ENCODE peak calls at places on chromosomes 11 and 22, in eight cellular contexts. Z is T-helper 1 cell; J is tibial artery; T is heart right ventricle; G is iPS-NIHi11; R is T-cell; E is CD4-positive, alpha-beta T cell; U is iPS DF 19.7. F is an unnamed sample.

GRCh38 chr22:48047722-48048500 is 1285.5 kb downstream of the TBC1D22A start:
- DNase-seq in Z (no peak), R (no peak), J (no peak), T (no peak), G (no peak), E (no peak), U (no peak), F (no peak)

GRCh38 chr11:111908639-111909305 is 2.8 kb downstream of the CRYAB start:
- DNase-seq in J (no peak), T (no peak), G (no peak), E (no peak), Z (no peak), R (no peak), U (no peak), F (no peak)

GRCh38 chr22:21972293-21972779 is 10.3 kb downstream of the TOP3B start:
- DNase-seq in E (peak), T (no peak), G (peak), J (no peak), U (no peak), Z (peak), R (peak), F (no peak)

GRCh38 chr11:114215428-114215827 is 80.8 kb upstream of the NNMT start:
- DNase-seq in R (no peak), E (no peak), J (no peak), U (no peak), G (no peak), T (no peak), Z (no peak), F (no peak)

GRCh38 chr22:47676685-47677084 is 914.2 kb downstream of the TBC1D22A start:
- DNase-seq in E (no peak), G (no peak), U (no peak), T (no peak), R (no peak), J (no peak), Z (no peak), F (no peak)

GRCh38 chr11:118343981-118344521 is at the start of gene CD3G:
- DNase-seq in E (peak), R (peak), U (no peak), J (no peak), G (no peak), Z (peak), T (no peak), F (no peak)

GRCh38 chr11:88175004-88175706 is at the start of gene RAB38:
- DNase-seq in R (no peak), Z (peak), T (peak), E (no peak), J (peak), U (no peak), G (peak), F (no peak)

GRCh38 chr11:48093795-48094642 is 113.7 kb downstream of the PTPRJ start:
- DNase-seq in U (no peak), R (no peak), E (no peak), Z (no peak), G (no peak), T (peak), J (no peak), F (peak)

GRCh38 chr11:122108828-122109227 is 7.2 kb downstream of the BLID start:
- DNase-seq in U (no peak), Z (no peak), E (no peak), J (no peak), G (no peak), T (no peak), R (no peak), F (no peak)

GRCh38 chr11:121337078-121337477 is 44.5 kb downstream of the SC5D start:
- DNase-seq in T (no peak), Z (peak), G (no peak), J (no peak), E (no peak), R (no peak), U (no peak), F (no peak)

GRCh38 chr11:61052182-61052972 is 49.9 kb upstream of the CD5 start:
- DNase-seq in E (no peak), T (no peak), Z (no peak), G (no peak), R (no peak), J (no peak), U (no peak), F (no peak)

GRCh38 chr11:7664867-7665266 is 8.4 kb downstream of the CYB5R2 start:
- DNase-seq in U (no peak), T (no peak), R (no peak), J (no peak), G (no peak), E (no peak), Z (no peak), F (no peak)

GRCh38 chr11:62374801-62375200 is 37.6 kb downstream of the ASRGL1 start:
- DNase-seq in E (no peak), U (no peak), R (no peak), Z (no peak), G (no peak), T (no peak), J (no peak), F (no peak)

GRCh38 chr11:6390718-6391547 is 659 bp downstream of the SMPD1 start:
- DNase-seq in J (no peak), Z (no peak), U (no peak), R (no peak), G (no peak), T (no peak), E (no peak), F (no peak)

GRCh38 chr11:94647926-94648325 is 80.8 kb downstream of the PIWIL4 start:
- DNase-seq in U (no peak), G (no peak), E (no peak), R (no peak), J (no peak), T (peak), Z (no peak), F (no peak)

GRCh38 chr11:91997178-91997577 is 227.4 kb upstream of the FAT3 start:
- DNase-seq in T (no peak), E (no peak), Z (no peak), G (no peak), R (no peak), U (no peak), J (no peak), F (no peak)

GRCh38 chr22:35411112-35411511 is 11.2 kb downstream of the MCM5 start:
- DNase-seq in R (no peak), J (no peak), G (no peak), E (no peak), Z (no peak), T (peak), U (no peak), F (no peak)

GRCh38 chr11:100730266-100730665 is 43.2 kb downstream of the ARHGAP42 start:
- DNase-seq in R (no peak), Z (no peak), G (no peak), T (no peak), E (no peak), J (no peak), U (no peak), F (no peak)

GRCh38 chr11:15690326-15690725 is 575.6 kb downstream of the INSC start:
- DNase-seq in R (no peak), U (no peak), E (no peak), G (no peak), Z (no peak), J (no peak), T (no peak), F (no peak)

GRCh38 chr11:61587951-61588695 is 7.2 kb upstream of the SYT7 start:
- DNase-seq in Z (peak), T (peak), G (peak), R (peak), E (peak), J (no peak), U (no peak), F (no peak)

GRCh38 chr11:116505466-116506247 is 267.1 kb downstream of the BUD13 start:
- DNase-seq in U (no peak), G (no peak), R (no peak), T (no peak), Z (no peak), J (peak), E (no peak), F (no peak)

GRCh38 chr11:130427581-130428211 is 713 bp downstream of the ADAMTS8 start:
- DNase-seq in R (no peak), J (no peak), G (peak), Z (no peak), E (no peak), U (no peak), T (no peak), F (no peak)

GRCh38 chr11:96948066-96948465 is 558.3 kb downstream of the JRKL start:
- DNase-seq in R (no peak), G (no peak), Z (no peak), T (no peak), E (no peak), J (no peak), U (no peak), F (no peak)

GRCh38 chr22:37202706-37203105 is 9.6 kb downstream of the SSTR3 start:
- DNase-seq in T (no peak), E (no peak), U (no peak), R (no peak), J (peak), Z (no peak), G (no peak), F (no peak)

GRCh38 chr11:108498046-108498815 is at the start of gene POGLUT3:
- DNase-seq in E (peak), J (peak), U (no peak), T (peak), G (peak), Z (peak), R (peak), F (peak)

GRCh38 chr11:16080688-16081388 is 275.5 kb downstream of the SOX6 start:
- DNase-seq in G (no peak), E (no peak), U (no peak), T (no peak), J (no peak), R (no peak), Z (no peak), F (no peak)

GRCh38 chr11:130762342-130763037 is 153.8 kb downstream of the SNX19 start:
- DNase-seq in T (no peak), Z (no peak), U (no peak), R (no peak), G (no peak), E (no peak), J (no peak), F (no peak)

GRCh38 chr11:110763249-110764011 is 51.2 kb upstream of the ARHGAP20 start:
- DNase-seq in G (no peak), Z (no peak), J (no peak), E (no peak), U (no peak), R (no peak), T (no peak), F (no peak)

GRCh38 chr11:100914415-100914814 is 215.2 kb downstream of the PGR start:
- DNase-seq in T (no peak), G (peak), J (no peak), R (no peak), U (no peak), E (no peak), Z (no peak), F (no peak)

GRCh38 chr11:133078591-133079179 is 453.6 kb downstream of the OPCML start:
- DNase-seq in U (no peak), J (no peak), G (peak), Z (peak), E (no peak), T (peak), R (no peak), F (no peak)

GRCh38 chr22:23230348-23231068 is 50.2 kb downstream of the BCR start:
- DNase-seq in Z (no peak), R (no peak), G (peak), J (no peak), U (no peak), T (no peak), E (no peak), F (no peak)

GRCh38 chr22:28843633-28844032 is 39.7 kb upstream of the ZNRF3 start:
- DNase-seq in R (no peak), E (no peak), U (no peak), Z (no peak), G (no peak), J (no peak), T (no peak), F (no peak)

GRCh38 chr11:116421529-116422185 is 351.1 kb downstream of the BUD13 start:
- DNase-seq in T (no peak), R (no peak), J (no peak), G (no peak), U (no peak), Z (no peak), E (no peak), F (no peak)

GRCh38 chr11:42631223-42631843 is 680.5 kb upstream of the API5 start:
- DNase-seq in U (no peak), J (no peak), Z (no peak), R (no peak), G (peak), E (no peak), T (no peak), F (no peak)

GRCh38 chr11:112128483-112129121 is 35.3 kb downstream of the IL18 start:
- DNase-seq in G (no peak), Z (no peak), E (no peak), U (no peak), T (no peak), R (no peak), J (no peak), F (peak)

GRCh38 chr11:2531277-2531986 is 86.6 kb downstream of the KCNQ1 start:
- DNase-seq in U (no peak), G (peak), R (peak), E (peak), T (peak), J (peak), Z (peak), F (peak)

GRCh38 chr11:46696212-46696558 is 4.2 kb downstream of the ARHGAP1 start:
- DNase-seq in R (no peak), E (no peak), J (peak), T (peak), U (no peak), Z (no peak), G (no peak), F (peak)

GRCh38 chr11:79212711-79213110 is 228.1 kb downstream of the TENM4 start:
- DNase-seq in G (no peak), E (no peak), Z (no peak), R (no peak), J (no peak), T (no peak), U (no peak), F (no peak)

F was measured in gastrocnemius medialis.